ENCODE peak calls at places on chromosome 16, in nine cellular contexts. I, O, J, T, Q, B, C, F and G are unnamed samples.

GRCh38 chr16:78443300-78443604 is 343.8 kb downstream of the WWOX start:
- DNase-seq in T (no peak), O (no peak), B (no peak), Q (no peak), C (no peak), J (no peak), F (no peak), I (no peak), G (no peak)

GRCh38 chr16:67269766-67270165 is 9.6 kb upstream of the PLEKHG4 start:
- DNase-seq in T (no peak), I (peak; percentile 42), Q (no peak), C (no peak), O (no peak), J (no peak), B (no peak), F (no peak), G (no peak)

GRCh38 chr16:15482068-15482747 is 47.8 kb downstream of the BMERB1 start:
- DNase-seq in F (peak; percentile 65), B (no peak), T (peak; percentile 55), I (peak; percentile 89), C (no peak), O (peak; percentile 75), J (peak; percentile 76), Q (peak; percentile 32), G (no peak)

GRCh38 chr16:48561960-48562393 is 48.0 kb downstream of the N4BP1 start:
- DNase-seq in I (peak; percentile 31), J (no peak), C (no peak), F (no peak), Q (no peak), O (no peak), T (no peak), B (no peak), G (no peak)

GRCh38 chr16:1933097-1933661 is 9.8 kb downstream of the MSRB1 start:
- DNase-seq in I (no peak), F (no peak), T (no peak), Q (no peak), J (no peak), O (no peak), C (no peak), B (no peak), G (no peak)

GRCh38 chr16:24347556-24347955 is 91.4 kb downstream of the CACNG3 start:
- DNase-seq in C (no peak), F (no peak), O (no peak), Q (no peak), J (no peak), I (no peak), B (no peak), T (no peak), G (no peak)

GRCh38 chr16:14427371-14427948 is 202.6 kb downstream of the PARN start:
- DNase-seq in J (no peak), Q (no peak), I (no peak), F (no peak), T (no peak), B (no peak), C (no peak), O (no peak), G (no peak)

GRCh38 chr16:65004570-65004969 is 117.3 kb downstream of the CDH11 start:
- DNase-seq in I (no peak), C (no peak), O (no peak), F (no peak), B (no peak), T (no peak), J (no peak), Q (no peak), G (no peak)

GRCh38 chr16:1979271-1980025 is 1.8 kb downstream of the NOXO1 start:
- DNase-seq in O (no peak), F (no peak), Q (peak; percentile 93), C (no peak), B (no peak), T (no peak), I (peak; percentile 37), J (no peak), G (peak; percentile 31)

GRCh38 chr16:79269211-79269863 is 331.2 kb downstream of the MAF start:
- DNase-seq in B (no peak), Q (no peak), C (no peak), O (no peak), F (no peak), J (no peak), T (no peak), I (no peak), G (no peak)

GRCh38 chr16:66247516-66248089 is 118.9 kb upstream of the CDH5 start:
- DNase-seq in C (no peak), T (no peak), O (no peak), I (peak; percentile 79), B (no peak), Q (peak; percentile 26), J (peak; percentile 73), F (peak; percentile 46), G (no peak)

GRCh38 chr16:88558457-88559442 is 11.5 kb upstream of the ZC3H18 start:
- DNase-seq in J (peak; percentile 52), O (no peak), F (peak; percentile 79), I (peak; percentile 88), T (no peak), B (no peak), C (no peak), Q (peak; percentile 93), G (no peak)

GRCh38 chr16:88531931-88532433 is 38.2 kb upstream of the ZC3H18 start:
- DNase-seq in Q (no peak), C (no peak), B (no peak), J (no peak), F (peak; percentile 19), O (no peak), I (no peak), T (no peak), G (no peak)

GRCh38 chr16:80968386-80969113 is 38.1 kb downstream of the CMC2 start:
- DNase-seq in I (no peak), F (no peak), C (no peak), O (no peak), Q (no peak), B (no peak), T (no peak), J (no peak), G (no peak)

GRCh38 chr16:14369734-14370598 is 260.1 kb downstream of the PARN start:
- DNase-seq in O (no peak), C (no peak), T (no peak), J (peak; percentile 47), F (peak; percentile 75), B (no peak), Q (peak; percentile 6), I (peak; percentile 51), G (no peak)

GRCh38 chr16:50539822-50540710 is 8.1 kb upstream of the NKD1 start:
- DNase-seq in B (no peak), C (no peak), T (no peak), F (no peak), I (no peak), Q (no peak), O (no peak), J (no peak), G (no peak)

GRCh38 chr16:71540-72341 is 690 bp downstream of the RHBDF1 start:
- DNase-seq in T (no peak), I (peak; percentile 69), Q (peak; percentile 81), F (peak; percentile 81), J (peak; percentile 84), C (no peak), B (no peak), O (no peak), G (no peak)

GRCh38 chr16:46690281-46691178 is 1.1 kb downstream of the ORC6 start:
- DNase-seq in I (peak; percentile 51), O (no peak), B (no peak), C (no peak), F (no peak), J (no peak), T (no peak), Q (peak; percentile 48), G (no peak)

GRCh38 chr16:35596467-35596866 is 2137.1 kb downstream of the TP53TG3F start:
- DNase-seq in B (no peak), J (no peak), Q (no peak), F (no peak), T (no peak), C (no peak), O (no peak), I (no peak), G (no peak)

GRCh38 chr16:35598696-35599332 is 2139.4 kb downstream of the TP53TG3F start:
- DNase-seq in T (peak; percentile 5), I (no peak), B (no peak), J (no peak), O (no peak), Q (no peak), F (no peak), C (no peak), G (no peak)

GRCh38 chr16:35599429-35600165 is 2140.2 kb downstream of the TP53TG3F start:
- DNase-seq in I (no peak), T (no peak), O (no peak), C (no peak), F (no peak), Q (no peak), J (no peak), B (no peak), G (no peak)

GRCh38 chr16:35605921-35606320 is 2146.5 kb downstream of the TP53TG3F start:
- DNase-seq in C (no peak), J (no peak), B (no peak), Q (no peak), I (no peak), T (no peak), F (no peak), O (no peak), G (no peak)

DNA sequence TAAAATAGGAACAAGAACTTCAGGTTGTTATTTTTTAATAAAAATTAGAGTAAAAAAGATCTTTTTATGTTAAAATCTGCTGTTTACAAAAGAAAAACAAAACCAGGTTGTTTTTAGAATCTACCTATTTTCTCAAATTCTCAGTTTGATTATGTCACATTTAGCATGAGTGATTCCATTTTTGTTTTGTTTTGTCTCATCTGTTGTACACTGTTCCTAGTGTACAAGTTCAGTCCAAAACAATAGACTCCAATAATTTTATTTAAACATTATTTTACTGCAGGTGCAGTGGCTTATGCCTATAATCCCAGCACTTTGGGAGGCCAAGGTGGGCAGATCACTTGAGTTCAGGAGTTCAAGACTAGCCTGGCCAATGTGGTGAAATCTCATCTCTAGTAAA is 2142.7 kb downstream of the TP53TG3F start:
- DNase-seq in Q (no peak), I (no peak), B (no peak), F (no peak), C (no peak), J (no peak), O (no peak), T (no peak), G (no peak)
- H3K4me1 ChIP-seq in Q (no peaks in the 10 kb centered on the region), I (no peaks in the 10 kb centered on the region), B (no peaks in the 10 kb centered on the region), F (no peaks in the 10 kb centered on the region), C (no peaks in the 10 kb centered on the region), J (no peaks in the 10 kb centered on the region), O (no peaks in the 10 kb centered on the region), T (no peaks in the 10 kb centered on the region), G (no peaks in the 10 kb centered on the region)

GRCh38 chr16:30658731-30659506 is 688 bp downstream of the FBRS start:
- DNase-seq in F (peak; percentile 85), O (peak; percentile 82), Q (no peak), B (peak; percentile 93), J (peak; percentile 91), I (peak; percentile 99), T (peak; percentile 97), C (no peak), G (peak; percentile 99)
- H3K4me1 ChIP-seq in F (peaks cover 43% of the 10 kb centered on the region), O (peaks cover 9% of the 10 kb centered on the region), Q (peaks cover 35% of the 10 kb centered on the region), B (peaks cover 37% of the 10 kb centered on the region), J (no peaks in the 10 kb centered on the region), I (peaks cover 8% of the 10 kb centered on the region), T (peaks cover 7% of the 10 kb centered on the region), C (peaks cover 52% of the 10 kb centered on the region), G (peaks cover 56% of the 10 kb centered on the region)

GRCh38 chr16:85931596-85932402 is 32.8 kb downstream of the IRF8 start:
- DNase-seq in Q (no peak), J (no peak), I (no peak), T (no peak), B (no peak), C (no peak), O (no peak), F (no peak), G (no peak)
- H3K4me1 ChIP-seq in Q (no peaks in the 10 kb centered on the region), J (no peaks in the 10 kb centered on the region), I (peaks cover 5% of the 10 kb centered on the region), T (peaks cover 3% of the 10 kb centered on the region), B (no peaks in the 10 kb centered on the region), C (peaks cover 22% of the 10 kb centered on the region), O (no peaks in the 10 kb centered on the region), F (no peaks in the 10 kb centered on the region), G (peaks cover 15% of the 10 kb centered on the region)

GRCh38 chr16:68324336-68324735 is 13.5 kb downstream of the PRMT7 start:
- DNase-seq in T (no peak), I (no peak), O (no peak), C (no peak), J (no peak), B (no peak), F (no peak), Q (no peak), G (no peak)
- H3K4me1 ChIP-seq in T (no peaks in the 10 kb centered on the region), I (no peaks in the 10 kb centered on the region), O (no peaks in the 10 kb centered on the region), C (peaks cover 4% of the 10 kb centered on the region), J (no peaks in the 10 kb centered on the region), B (no peaks in the 10 kb centered on the region), F (no peaks in the 10 kb centered on the region), Q (no peaks in the 10 kb centered on the region), G (no peaks in the 10 kb centered on the region)